ENCODE peak calls at places on chromosomes 11 and 22, in eight cellular contexts. T is psoas muscle, N is tibial artery, D is Peyer's patch, X is left ventricle myocardium inferior, L is IMR-90, U is colonic mucosa, S is DND-41. K is an unnamed sample. For H3K36me3, the result is how much of the 10 kb centered on the place peaks cover.

GRCh38 chr11:123509737-123510578 is 79.9 kb downstream of the GRAMD1B start:
- DNase-seq in T (no peak), D (no peak), U (no peak), S (no peak), X (no peak), L (peak), N (no peak), K (peak)

GRCh38 chr11:45288395-45288794 is 2.3 kb upstream of the SYT13 start:
- DNase-seq in D (no peak), X (no peak), N (no peak), S (no peak), L (no peak), U (no peak), T (no peak), K (no peak)

GRCh38 chr11:114134870-114135269 is 75.4 kb downstream of the ZBTB16 start:
- DNase-seq in X (no peak), L (peak), D (no peak), U (no peak), N (no peak), S (no peak), T (no peak), K (peak)

GRCh38 chr11:27012254-27012921 is 18.5 kb downstream of the FIBIN start:
- DNase-seq in X (no peak), L (peak), N (no peak), U (peak), T (no peak), D (no peak), S (no peak), K (peak)

GRCh38 chr22:17167486-17167885 is 8.4 kb upstream of the HDHD5 start:
- DNase-seq in S (no peak), N (peak), X (peak), U (no peak), L (no peak), T (peak), D (no peak), K (no peak)

GRCh38 chr11:91305402-91305801 is 919.2 kb upstream of the FAT3 start:
- DNase-seq in S (no peak), N (no peak), X (no peak), U (no peak), L (no peak), D (no peak), T (no peak), K (no peak)

GRCh38 chr22:41562461-41562860 is 1.7 kb downstream of the CSDC2 start:
- DNase-seq in D (no peak), U (no peak), N (no peak), S (no peak), X (no peak), L (no peak), T (no peak), K (no peak)

GRCh38 chr22:36938886-36939285 is 25.5 kb downstream of the CSF2RB start:
- DNase-seq in S (no peak), X (no peak), U (no peak), L (no peak), T (no peak), N (no peak), D (no peak), K (no peak)

GRCh38 chr11:3944198-3944597 is 88.7 kb downstream of the STIM1 start:
- DNase-seq in L (no peak), S (no peak), N (peak), U (no peak), T (peak), X (peak), D (no peak), K (no peak)

GRCh38 chr22:31952459-31952858 is 8.1 kb downstream of the YWHAH start:
- DNase-seq in S (no peak), U (no peak), N (no peak), D (no peak), T (no peak), X (no peak), L (peak), K (peak)

DNA sequence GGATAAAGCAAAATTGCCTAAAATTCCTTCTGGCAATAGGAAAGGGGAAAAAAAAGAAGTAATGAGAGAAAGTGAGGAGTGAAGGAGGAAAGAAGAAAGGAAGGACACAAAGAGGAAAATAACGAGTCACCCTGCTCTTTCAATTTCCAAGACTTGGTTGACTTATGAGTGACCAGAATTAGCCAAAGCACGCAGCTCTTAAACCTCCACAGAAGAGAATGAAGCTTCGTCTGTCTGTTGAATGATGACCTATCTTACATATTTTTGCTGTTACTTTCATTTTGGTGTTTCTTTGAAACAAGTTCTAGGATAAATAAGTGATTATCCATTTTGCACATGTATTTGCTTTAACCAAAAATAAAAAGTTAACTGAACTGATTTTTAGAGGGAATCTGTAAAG is 728 bp downstream of the MMP27 start:
- DNase-seq in T (no peak), N (no peak), D (no peak), S (no peak), L (no peak), X (no peak), U (no peak), K (no peak)
- H3K4me3 ChIP-seq in T (no peak), N (no peak), D (no peak), S (no peak), L (no peak), X (no peak), U (no peak), K (no peak)

GRCh38 chr11:69892237-69892985 is 73.2 kb upstream of the FGF3 start:
- DNase-seq in U (no peak), N (no peak), S (no peak), D (no peak), L (no peak), X (no peak), T (peak), K (no peak)
- TF ChIP-seq CTCF in U (no peak), N (no peak), S (no peak), D (no peak), L (peak), X (no peak), T (no peak), K (peak)

GRCh38 chr11:17098038-17098437 is 20.6 kb upstream of the RPS13 start:
- DNase-seq in S (no peak), X (no peak), N (no peak), U (no peak), L (no peak), T (no peak), D (no peak), K (no peak)

GRCh38 chr11:17098632-17099031 is 21.2 kb upstream of the RPS13 start:
- DNase-seq in T (no peak), L (no peak), S (no peak), D (no peak), X (no peak), U (no peak), N (no peak), K (no peak)

GRCh38 chr11:17102447-17102846 is 25.0 kb upstream of the RPS13 start:
- DNase-seq in U (no peak), S (no peak), N (no peak), L (no peak), X (no peak), D (no peak), T (no peak), K (no peak)
- H3K36me3 ChIP-seq in U (under half), S (under half), N (half or more), L (under half), X (half or more), D (half or more), T (half or more), K (under half)

GRCh38 chr11:14075679-14076078 is 113.2 kb downstream of the SPON1 start:
- DNase-seq in X (no peak), L (no peak), S (no peak), U (no peak), T (no peak), N (no peak), D (no peak), K (no peak)
- H3K4me3 ChIP-seq in X (no peak), L (no peak), S (no peak), U (no peak), T (no peak), N (no peak), D (peak), K (no peak)